ENCODE peak calls at places on chromosomes 6 and 20, in nine cellular contexts. B is iris pigment epithelial cell; N is mammary epithelial cell; S is stimulated activated CD4-positive, alpha-beta T cell treated with anti-CD3 and anti-CD28 coated beads, Interleukin-1b, Interleukin-23, amount 100 ng/mL, for 24 hours; F is GM18507; T is NCI-H2107; A is adrenal gland; U is uterus; K is CD8-positive, alpha-beta T cell. Y is an unnamed sample.

GRCh38 chr6:154923199-154923869 is 71.8 kb upstream of the TIAM2 start:
- DNase-seq in S (no peak), K (no peak), F (no peak), T (no peak), N (no peak), A (no peak), B (no peak), U (no peak), Y (no peak)

GRCh38 chr20:43947316-43947710 is 32.7 kb downstream of the TOX2 start:
- DNase-seq in T (no peak), N (no peak), B (peak), K (no peak), U (no peak), A (no peak), F (no peak), S (no peak), Y (no peak)

GRCh38 chr6:6751615-6752014 is 163.1 kb downstream of the LY86 start:
- DNase-seq in T (no peak), B (no peak), S (no peak), F (no peak), K (no peak), U (peak), A (no peak), N (no peak), Y (no peak)

GRCh38 chr6:150567823-150568383 is 31.8 kb upstream of the PLEKHG1 start:
- DNase-seq in B (peak), U (no peak), F (no peak), A (no peak), N (peak), S (no peak), T (peak), K (no peak), Y (no peak)

GRCh38 chr6:29516108-29516507 is 28.4 kb upstream of the MAS1L start:
- DNase-seq in N (peak), A (no peak), B (peak), K (no peak), T (no peak), U (no peak), S (no peak), F (no peak), Y (no peak)

GRCh38 chr6:29005183-29005885 is at the start of gene ZNF311:
- DNase-seq in B (peak), T (no peak), F (no peak), N (peak), U (peak), S (no peak), K (peak), A (peak), Y (no peak)

GRCh38 chr20:33666293-33667244 is at the start of gene ACTL10:
- DNase-seq in T (peak), U (peak), K (peak), A (peak), S (peak), F (peak), B (peak), N (peak), Y (peak)

GRCh38 chr6:1570848-1571247 is 38.9 kb upstream of the FOXC1 start:
- DNase-seq in A (no peak), S (no peak), K (no peak), U (no peak), F (no peak), N (no peak), T (no peak), B (no peak), Y (no peak)

GRCh38 chr6:161139766-161140553 is 133.9 kb downstream of the AGPAT4 start:
- DNase-seq in U (peak), S (no peak), T (no peak), B (no peak), K (no peak), F (no peak), A (no peak), N (no peak), Y (no peak)

GRCh38 chr6:130282234-130282995 is 59.7 kb upstream of the SAMD3 start:
- DNase-seq in N (peak), U (no peak), S (no peak), T (no peak), F (no peak), B (peak), A (no peak), K (peak), Y (no peak)

GRCh38 chr6:135962731-135963130 is 111.2 kb downstream of the PDE7B start:
- DNase-seq in B (peak), T (no peak), A (no peak), F (no peak), S (no peak), U (no peak), K (no peak), N (peak), Y (no peak)

GRCh38 chr20:38199506-38200390 is 34.7 kb upstream of the TGM2 start:
- DNase-seq in U (no peak), A (no peak), B (peak), T (no peak), K (no peak), N (no peak), F (no peak), S (no peak), Y (no peak)

Y was measured in NCI-H187.